ENCODE peak calls at places on chromosomes 3 and 15, in four cellular contexts. I, W, E and J are unnamed samples.

GRCh38 chr3:160588023-160588422 is 22.7 kb upstream of the KPNA4 start:
- DNase-seq in E (no peak), W (no peak), I (no peak), J (no peak)

GRCh38 chr15:60970246-60971170 is 258.6 kb downstream of the RORA start:
- DNase-seq in W (no peak), I (no peak), E (no peak), J (no peak)

GRCh38 chr3:106213954-106214353 is 345.1 kb upstream of the CBLB start:
- DNase-seq in I (no peak), E (no peak), W (no peak), J (no peak)

GRCh38 chr15:56243117-56243773 is 434 bp downstream of the RFX7 start:
- DNase-seq in E (no peak), W (no peak), I (no peak), J (peak; percentile 27)

GRCh38 chr3:31297899-31298298 is 234.8 kb upstream of the STT3B start:
- DNase-seq in E (no peak), W (no peak), I (no peak), J (no peak)

GRCh38 chr3:51389423-51390183 is 1.5 kb upstream of the RBM15B start:
- DNase-seq in E (no peak), I (no peak), W (peak; percentile 42), J (no peak)

GRCh38 chr3:158663832-158664231 is 8.6 kb downstream of the LXN start:
- DNase-seq in E (no peak), I (no peak), W (no peak), J (no peak)

GRCh38 chr3:24067483-24067882 is 122.4 kb downstream of the NR1D2 start:
- DNase-seq in W (no peak), I (no peak), E (no peak), J (no peak)

GRCh38 chr3:148879256-148879655 is 14.2 kb downstream of the CPA3 start:
- DNase-seq in W (no peak), E (no peak), I (no peak), J (no peak)

GRCh38 chr15:72236381-72237285 is 5.6 kb upstream of the PKM start:
- DNase-seq in E (no peak), I (no peak), W (no peak), J (no peak)

GRCh38 chr3:168123211-168124173 is 27.8 kb upstream of the GOLIM4 start:
- DNase-seq in E (no peak), I (no peak), W (no peak), J (no peak)

GRCh38 chr15:70892912-70893560 is 410 bp downstream of the LRRC49 start:
- DNase-seq in I (no peak), E (no peak), W (peak; percentile 6), J (no peak)

GRCh38 chr3:4019509-4019908 is 220.3 kb downstream of the LRRN1 start:
- DNase-seq in W (no peak), I (no peak), E (no peak), J (no peak)

GRCh38 chr3:119794971-119795612 is 13.2 kb downstream of the NR1I2 start:
- DNase-seq in I (peak; percentile 73), W (peak; percentile 98), E (no peak), J (peak; percentile 87)

GRCh38 chr3:9647450-9647849 is 1.9 kb upstream of the MTMR14 start:
- DNase-seq in I (no peak), W (no peak), E (no peak), J (no peak)

GRCh38 chr3:127738192-127738840 is 65.6 kb downstream of the ABTB1 start:
- DNase-seq in I (no peak), E (no peak), W (no peak), J (no peak)

GRCh38 chr15:31606261-31606669 is 279.6 kb downstream of the KLF13 start:
- DNase-seq in E (no peak), I (no peak), W (no peak), J (no peak)

GRCh38 chr3:16090013-16090412 is 84.5 kb upstream of the GALNT15 start:
- DNase-seq in E (no peak), I (no peak), W (peak; percentile 12), J (no peak)

GRCh38 chr3:20683912-20684311 is 497.9 kb upstream of the SGO1 start:
- DNase-seq in I (no peak), W (no peak), E (no peak), J (no peak)

GRCh38 chr3:58085616-58086015 is 77.4 kb downstream of the FLNB start:
- DNase-seq in I (no peak), E (no peak), W (no peak), J (no peak)

GRCh38 chr3:113243071-113243470 is 31.7 kb downstream of the BOC start:
- DNase-seq in W (no peak), I (no peak), E (no peak), J (no peak)

GRCh38 chr3:126978291-126978690 is 4.6 kb upstream of the PLXNA1 start:
- DNase-seq in I (no peak), E (no peak), W (no peak), J (no peak)

GRCh38 chr3:177351757-177352158 is 154.5 kb upstream of the TBL1XR1 start:
- DNase-seq in E (peak; percentile 87), W (no peak), I (no peak), J (no peak)

DNA sequence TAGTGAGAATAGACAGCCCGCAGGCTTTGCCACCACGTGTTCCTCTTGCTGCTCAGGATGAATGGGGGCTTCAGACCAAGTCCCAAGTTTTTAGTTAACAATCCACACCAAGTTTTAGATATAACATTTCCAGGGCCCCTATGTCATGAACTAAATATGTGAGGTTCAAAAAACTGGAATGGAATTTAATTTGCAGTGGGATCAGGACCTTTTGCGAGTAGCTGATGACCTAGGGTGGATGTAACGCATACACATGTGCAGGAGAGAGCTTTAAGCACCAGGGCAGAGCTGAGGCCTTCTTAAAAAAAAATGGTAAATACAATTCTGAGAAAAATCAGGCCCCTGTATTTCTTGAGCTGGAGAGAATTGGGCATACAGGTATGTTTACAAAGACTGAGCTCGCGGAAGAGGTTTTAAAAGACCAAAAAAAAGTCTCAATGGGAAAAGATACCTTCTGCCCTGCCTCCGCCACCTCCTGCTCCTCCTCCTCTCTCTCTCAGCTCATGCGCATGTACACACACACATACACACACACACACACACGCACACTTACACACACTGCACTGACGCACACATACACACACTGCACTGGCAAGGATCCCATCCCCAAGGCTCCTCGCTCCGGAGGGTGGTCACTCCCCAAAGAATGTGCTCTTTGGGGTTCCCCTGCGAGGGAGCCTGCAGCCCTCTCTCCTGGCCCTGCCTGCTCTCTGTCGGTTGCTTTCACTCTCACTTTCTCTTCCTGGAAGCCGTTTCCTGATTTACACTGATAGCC is 48.2 kb upstream of the IGF1R start:
- DNase-seq in W (no peak), I (no peak), E (peak; percentile 21), J (no peak)
- TF ChIP-seq SUZ12 in W (no peak), I (no peak), E (no peak), J (no peak)

DNA sequence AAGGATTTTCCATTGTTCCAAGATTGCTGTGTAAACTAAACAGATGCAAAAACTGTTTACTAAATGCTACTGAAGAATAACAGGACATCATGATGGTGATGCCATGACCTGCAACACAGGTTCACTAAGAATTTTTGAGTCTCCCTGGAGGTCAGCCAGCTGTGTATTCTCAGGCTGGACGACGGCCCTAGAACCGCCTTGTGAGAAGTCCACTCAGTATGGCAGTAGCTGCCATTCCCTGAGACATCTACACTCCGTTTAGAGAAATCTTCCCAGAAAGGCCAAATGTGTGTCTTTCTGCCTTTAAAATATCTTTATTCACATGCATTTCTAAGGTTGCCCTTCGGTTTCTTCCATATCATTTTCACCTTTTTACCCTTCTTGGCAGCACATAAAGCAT is 63.3 kb downstream of the MYO1E start:
- DNase-seq in I (no peak), W (no peak), E (no peak), J (no peak)
- H3K4me1 ChIP-seq in I (peaks cover 6% of the 10 kb centered on the region), W (peaks cover 23% of the 10 kb centered on the region), E (peaks cover 49% of the 10 kb centered on the region), J (no peaks in the 10 kb centered on the region)

GRCh38 chr3:48155122-48155521 is 33.1 kb downstream of the CDC25A start:
- DNase-seq in W (no peak), E (no peak), I (no peak), J (no peak)
- TF ChIP-seq YY1 in W (no peak), E (no peak), I (no peak), J (no peak)

GRCh38 chr3:40669176-40669575 is 144.4 kb downstream of the ZNF621 start:
- DNase-seq in W (peak; percentile 29), I (no peak), E (no peak), J (no peak)

GRCh38 chr3:40677321-40677720 is 152.6 kb downstream of the ZNF621 start:
- DNase-seq in E (no peak), I (no peak), W (no peak), J (no peak)

GRCh38 chr3:40677749-40678148 is 153.0 kb downstream of the ZNF621 start:
- DNase-seq in I (no peak), W (no peak), E (no peak), J (peak; percentile 18)

GRCh38 chr3:40672861-40673260 is 148.1 kb downstream of the ZNF621 start:
- DNase-seq in I (no peak), W (no peak), E (no peak), J (no peak)
- TF ChIP-seq SUZ12 in I (no peak), W (no peak), E (no peak), J (no peak)